ENCODE peak calls at places on chromosomes 11 and 22, in five cellular contexts. I is H1, Q is A549, H is ovary, G is HepG2. X is an unnamed sample.

GRCh38 chr22:33519140-33519973 is 400.9 kb downstream of the LARGE1 start:
- DNase-seq in H (peak), G (peak), Q (peak), I (no peak), X (no peak)

GRCh38 chr11:16607675-16608644 is 130.5 kb upstream of the C11orf58 start:
- DNase-seq in Q (no peak), I (no peak), G (no peak), H (peak), X (no peak)

GRCh38 chr11:28089378-28089777 is 18.6 kb downstream of the KIF18A start:
- DNase-seq in G (no peak), Q (no peak), H (no peak), I (no peak), X (no peak)

GRCh38 chr11:125457814-125458343 is 38.2 kb downstream of the FEZ1 start:
- DNase-seq in G (peak), I (no peak), Q (no peak), H (no peak), X (no peak)

GRCh38 chr11:1516273-1517067 is 29.9 kb upstream of the MOB2 start:
- DNase-seq in I (no peak), G (no peak), H (no peak), Q (no peak), X (no peak)

GRCh38 chr11:61814958-61815789 is 1.6 kb downstream of the FADS1 start:
- DNase-seq in I (peak), H (peak), Q (peak), G (peak), X (peak)

GRCh38 chr11:772429-773390 is 4.6 kb downstream of the GATD1 start:
- DNase-seq in I (no peak), H (no peak), G (no peak), Q (no peak), X (no peak)

GRCh38 chr11:35746356-35747153 is 84.0 kb downstream of the TRIM44 start:
- DNase-seq in I (no peak), G (no peak), H (no peak), Q (no peak), X (no peak)

GRCh38 chr22:50573491-50574382 is 4.5 kb downstream of the CPT1B start:
- DNase-seq in Q (no peak), I (no peak), H (no peak), G (no peak), X (no peak)

GRCh38 chr11:2466869-2467694 is 22.3 kb downstream of the KCNQ1 start:
- DNase-seq in H (no peak), Q (no peak), I (no peak), G (no peak), X (no peak)

GRCh38 chr11:36628765-36629199 is 30.7 kb upstream of the RAG2 start:
- DNase-seq in G (no peak), I (no peak), H (no peak), Q (no peak), X (no peak)

DNA sequence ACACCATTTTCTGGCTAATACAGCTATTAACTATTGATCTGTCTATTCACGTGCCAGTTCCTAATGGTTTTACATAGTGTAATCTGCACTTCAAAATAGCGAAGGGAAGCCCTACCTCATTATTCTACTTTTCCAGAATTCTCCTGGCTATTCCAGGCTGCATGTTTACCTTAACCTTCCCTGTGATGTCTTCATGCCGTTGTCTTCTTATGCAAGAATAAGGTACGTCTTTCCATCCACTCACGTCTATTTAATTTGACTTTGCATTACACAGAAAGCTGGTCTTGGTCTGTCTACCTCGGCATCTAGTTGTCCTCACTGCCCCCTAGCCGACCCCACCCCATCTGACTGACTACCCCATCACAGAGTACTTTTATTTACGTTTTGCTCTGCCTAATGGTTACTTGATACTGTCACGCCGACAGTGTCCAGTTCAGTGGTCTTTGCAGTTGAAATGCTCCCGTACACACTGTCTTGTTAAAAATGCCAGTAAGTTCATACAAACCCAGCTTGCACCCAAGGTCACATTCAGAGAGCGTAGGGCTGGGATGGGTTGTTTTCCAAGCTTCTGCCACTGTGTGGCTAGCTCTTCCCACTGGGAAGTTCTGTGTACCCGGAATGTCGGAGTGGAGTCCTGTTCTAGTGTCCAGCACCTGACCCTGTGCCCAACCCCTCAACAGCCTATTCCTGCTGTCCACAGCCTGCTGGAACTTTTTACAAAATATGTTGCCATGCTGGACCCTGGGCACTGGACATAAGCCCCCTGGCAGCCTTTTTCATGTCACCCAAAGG is 15.0 kb downstream of the NEAT1 start:
- DNase-seq in I (no peak), G (no peak), H (no peak), Q (no peak), X (no peak)
- TF ChIP-seq POLR2A in I (no peak), G (peak), H (no peak), Q (no peak), X (no peak)

GRCh38 chr11:67022961-67023956 is at the start of gene SYT12:
- DNase-seq in Q (peak), I (no peak), H (no peak), G (no peak), X (no peak)
- TF ChIP-seq POLR2A in Q (no peak), I (no peak), H (no peak), G (no peak), X (no peak)

DNA sequence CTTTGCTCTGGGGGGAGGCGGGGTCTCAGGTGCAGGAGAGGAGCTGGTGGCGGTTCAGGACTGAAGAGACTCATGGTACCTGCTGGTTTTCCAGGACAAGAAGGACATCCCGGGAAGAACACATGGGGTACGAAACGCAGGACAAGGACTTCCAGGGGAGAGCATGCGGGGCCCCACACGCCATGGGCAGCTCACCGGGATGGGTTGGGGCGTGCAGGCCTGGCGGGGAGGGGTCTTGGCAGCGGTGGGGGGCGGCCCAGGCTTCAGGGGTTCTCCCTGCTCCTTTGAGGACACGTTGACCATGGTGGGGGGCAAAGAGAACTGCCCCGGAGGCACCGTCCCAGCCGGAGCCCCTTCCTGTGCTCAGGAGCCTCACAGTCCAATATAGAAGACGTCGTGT is 673.2 kb downstream of the BRD1 start:
- DNase-seq in I (no peak), Q (no peak), H (no peak), G (no peak), X (no peak)
- TF ChIP-seq POLR2A in I (no peak), Q (no peak), H (no peak), G (no peak), X (no peak)

DNA sequence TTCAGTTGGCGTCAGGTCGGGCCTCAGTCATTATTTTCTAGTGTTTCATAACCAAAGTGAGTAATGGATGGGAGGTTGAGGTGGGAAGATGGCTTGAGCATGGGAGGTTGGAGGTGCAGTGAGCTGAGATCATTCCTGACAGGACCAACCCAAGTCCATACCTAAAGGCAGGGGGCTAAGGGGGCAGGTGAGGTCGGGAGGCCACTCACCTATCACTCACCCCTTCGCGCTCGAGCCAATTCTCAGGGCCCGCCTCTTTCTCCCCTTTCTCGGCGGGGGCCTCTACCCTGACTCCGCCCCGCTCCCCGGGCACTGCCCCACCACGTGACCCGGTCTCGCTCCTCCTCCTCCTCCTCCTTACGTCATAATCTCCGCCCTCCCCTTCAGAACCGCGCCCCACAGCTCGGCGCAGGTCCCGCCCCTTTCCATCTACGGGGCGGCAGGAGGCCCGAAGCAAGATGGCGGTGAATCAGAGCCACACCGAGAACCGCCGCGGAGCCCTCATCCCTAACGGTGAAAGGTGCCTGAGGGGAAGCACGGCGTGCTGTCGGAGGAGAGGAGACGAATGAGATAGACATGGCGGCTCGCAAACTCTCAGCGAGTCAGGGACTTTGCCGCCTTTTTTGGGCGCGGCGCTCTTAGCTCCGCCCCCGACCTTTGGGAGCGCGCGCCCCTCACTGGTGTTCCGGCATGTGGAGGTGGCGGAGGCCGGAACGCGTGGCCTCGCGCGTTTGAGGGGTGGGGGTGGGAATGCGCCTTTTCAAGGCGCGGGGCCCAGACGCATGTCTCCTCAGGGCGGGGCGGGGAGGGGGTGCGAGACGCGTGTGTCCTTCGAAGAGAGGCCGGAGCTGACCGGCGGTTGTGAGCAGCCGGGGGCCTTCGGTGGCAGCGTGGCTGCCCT is at the start of gene WBP2NL:
- DNase-seq in Q (peak), G (no peak), H (peak), I (no peak), X (no peak)
- TF ChIP-seq POLR2A in Q (peak), G (no peak), H (no peak), I (no peak), X (no peak)

GRCh38 chr11:64284962-64285884 is at the start of gene GPR137:
- DNase-seq in I (no peak), H (peak), G (peak), Q (peak), X (no peak)
- TF ChIP-seq POLR2A in I (no peak), H (no peak), G (peak), Q (peak), X (no peak)

DNA sequence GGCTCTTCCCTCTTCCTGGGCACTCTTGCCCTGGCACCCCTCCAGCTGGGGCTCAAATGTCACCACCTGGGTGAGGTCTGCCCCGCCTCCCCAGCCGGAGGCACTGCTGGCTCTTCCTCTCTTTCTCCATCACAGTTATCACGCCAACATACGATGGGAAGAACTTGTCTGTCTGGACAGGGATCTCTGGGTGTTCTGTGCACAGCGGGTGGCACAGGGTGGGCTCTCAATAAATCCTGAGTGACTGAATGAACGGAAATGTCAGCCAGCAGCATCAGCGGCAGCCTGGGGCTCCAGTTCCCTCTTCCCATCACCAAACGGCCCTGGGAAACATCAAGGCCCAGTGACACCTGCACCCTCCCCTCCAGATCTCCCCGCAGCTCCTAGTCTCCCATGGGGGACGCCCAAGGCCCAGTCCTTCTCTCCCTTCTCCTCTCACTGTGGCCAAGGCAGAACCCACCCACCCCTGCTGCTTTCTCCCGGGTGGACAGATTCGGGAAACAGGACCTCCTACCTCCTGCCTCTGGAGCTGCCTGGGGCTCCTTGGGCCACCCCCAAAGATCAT is 440 bp upstream of the SLC25A45 start:
- DNase-seq in H (no peak), Q (peak), G (no peak), I (no peak), X (no peak)
- TF ChIP-seq POLR2A in H (peak), Q (no peak), G (no peak), I (no peak), X (no peak)